ENCODE peak calls at places on chromosomes 5 and 9, in four cellular contexts. C is lower lobe of right lung, X is transverse colon, L is dorsolateral prefrontal cortex. G is an unnamed sample.
A peak's percentile ranks its signal among the peaks of the same experiment; 100 is the strongest.

GRCh38 chr9:137479892-137480685 is 21.0 kb upstream of the NSMF start:
- DNase-seq in X (no peak), C (no peak), L (no peak), G (no peak)

GRCh38 chr9:21413089-21414023 is 4.4 kb downstream of the IFNA8 start:
- DNase-seq in X (no peak), C (no peak), L (no peak), G (no peak)

GRCh38 chr9:97802276-97802675 is 50.8 kb upstream of the FOXE1 start:
- DNase-seq in L (no peak), C (no peak), X (no peak), G (no peak)

GRCh38 chr5:97192580-97193421 is 9.8 kb upstream of the RIOK2 start:
- DNase-seq in X (no peak), C (no peak), L (no peak), G (peak; percentile 31)

GRCh38 chr9:84266087-84266561 is 74.4 kb downstream of the SLC28A3 start:
- DNase-seq in C (no peak), L (no peak), X (no peak), G (no peak)

GRCh38 chr5:113330533-113331200 is 104.1 kb downstream of the TSSK1B start:
- DNase-seq in L (peak; percentile 34), C (no peak), X (no peak), G (no peak)

GRCh38 chr9:13412323-13412722 is 132.8 kb upstream of the MPDZ start:
- DNase-seq in C (no peak), L (no peak), X (no peak), G (no peak)

GRCh38 chr5:99104538-99105132 is 175.8 kb upstream of the CHD1 start:
- DNase-seq in X (no peak), L (no peak), C (no peak), G (no peak)

GRCh38 chr9:96139592-96140251 is 162.3 kb downstream of the HSD17B3 start:
- DNase-seq in L (peak; percentile 67), X (peak; percentile 46), C (no peak), G (no peak)

GRCh38 chr5:96343094-96343493 is 90.0 kb downstream of the PCSK1 start:
- DNase-seq in X (no peak), C (no peak), L (no peak), G (no peak)

GRCh38 chr5:57157191-57157590 is 16.7 kb upstream of the GPBP1 start:
- DNase-seq in L (no peak), X (no peak), C (no peak), G (no peak)

GRCh38 chr5:157294692-157295091 is 28.8 kb downstream of the CYFIP2 start:
- DNase-seq in C (no peak), X (no peak), L (no peak), G (no peak)

GRCh38 chr5:3237276-3237868 is 358.3 kb upstream of the IRX1 start:
- DNase-seq in L (no peak), X (no peak), C (no peak), G (no peak)

GRCh38 chr5:102811962-102812361 is 56.9 kb downstream of the PAM start:
- DNase-seq in L (no peak), X (no peak), C (no peak), G (no peak)

GRCh38 chr9:98539954-98540353 is 168.8 kb downstream of the GABBR2 start:
- DNase-seq in C (no peak), L (no peak), X (no peak), G (no peak)

GRCh38 chr9:12759767-12760166 is 15.1 kb upstream of the LURAP1L start:
- DNase-seq in X (no peak), C (no peak), L (no peak), G (no peak)

GRCh38 chr9:87442451-87442850 is 55.2 kb upstream of the DAPK1 start:
- DNase-seq in C (no peak), L (no peak), X (no peak), G (no peak)

GRCh38 chr5:23740029-23740428 is 232.6 kb downstream of the PRDM9 start:
- DNase-seq in C (no peak), X (no peak), L (no peak), G (no peak)

GRCh38 chr9:72596451-72597180 is 75.2 kb downstream of the TMC1 start:
- DNase-seq in C (no peak), X (no peak), L (no peak), G (no peak)

GRCh38 chr5:110623875-110624274 is 102.6 kb downstream of the TMEM232 start:
- DNase-seq in X (no peak), L (no peak), C (no peak), G (no peak)

GRCh38 chr9:116574027-116574679 is 113.0 kb upstream of the TRIM32 start:
- DNase-seq in L (no peak), X (peak; percentile 33), C (no peak), G (no peak)

GRCh38 chr9:81906656-81907055 is 21.6 kb upstream of the SPATA31D4 start:
- DNase-seq in C (no peak), X (no peak), L (no peak), G (no peak)

GRCh38 chr9:112404367-112404979 is 24.6 kb downstream of the HSDL2 start:
- DNase-seq in X (no peak), C (no peak), L (no peak), G (no peak)

GRCh38 chr5:78624992-78625391 is 23.6 kb downstream of the LHFPL2 start:
- DNase-seq in C (no peak), X (no peak), L (no peak), G (no peak)

GRCh38 chr5:74595143-74595915 is 45.2 kb downstream of the ENC1 start:
- DNase-seq in X (no peak), C (no peak), L (no peak), G (no peak)

GRCh38 chr5:20497356-20497755 is 509.4 kb upstream of the CDH18 start:
- DNase-seq in C (no peak), L (no peak), X (no peak), G (no peak)

GRCh38 chr5:178252258-178252657 is 19.7 kb upstream of the PHYKPL start:
- DNase-seq in X (no peak), C (no peak), L (no peak), G (no peak)

GRCh38 chr5:152704286-152704685 is 299.2 kb upstream of the NMUR2 start:
- DNase-seq in C (no peak), X (no peak), L (no peak), G (no peak)

GRCh38 chr5:2783223-2783622 is 31.7 kb upstream of the IRX2 start:
- DNase-seq in C (no peak), L (no peak), X (no peak), G (no peak)

GRCh38 chr9:629136-629535 is 212.4 kb upstream of the DMRT1 start:
- DNase-seq in X (peak; percentile 35), C (no peak), L (no peak), G (no peak)

GRCh38 chr9:89453452-89453851 is 44.5 kb downstream of the SEMA4D start:
- DNase-seq in L (peak; percentile 76), C (no peak), X (no peak), G (no peak)

GRCh38 chr9:85610074-85610855 is 131.5 kb downstream of the AGTPBP1 start:
- DNase-seq in C (no peak), L (no peak), X (no peak), G (peak; percentile 48)

GRCh38 chr9:2120926-2121689 is 106.0 kb downstream of the SMARCA2 start:
- DNase-seq in C (no peak), L (no peak), X (no peak), G (no peak)

GRCh38 chr5:60563696-60564324 is 136.2 kb downstream of the DEPDC1B start:
- DNase-seq in X (no peak), C (no peak), L (no peak), G (no peak)

GRCh38 chr5:36874465-36874864 is 2.1 kb upstream of the NIPBL start:
- DNase-seq in X (no peak), C (no peak), L (no peak), G (no peak)

GRCh38 chr5:137264573-137264972 is 234.6 kb downstream of the SPOCK1 start:
- DNase-seq in X (no peak), L (no peak), C (no peak), G (no peak)
- H3K27me3 ChIP-seq in X (no peaks in the 10 kb centered on the region), L (no peaks in the 10 kb centered on the region), C (no peaks in the 10 kb centered on the region), G (no peaks in the 10 kb centered on the region)

GRCh38 chr9:114387678-114388431 is at the start of gene AKNA:
- DNase-seq in L (peak; percentile 81), X (peak; percentile 86), C (peak; percentile 86), G (peak; percentile 83)

GRCh38 chr9:114388764-114389375 is 1.1 kb upstream of the AKNA start:
- DNase-seq in X (no peak), C (peak; percentile 38), L (no peak), G (no peak)

GRCh38 chr9:114392749-114393112 is 4.9 kb upstream of the AKNA start:
- DNase-seq in L (no peak), C (no peak), X (peak; percentile 72), G (no peak)

GRCh38 chr9:114389612-114390368 is 2.0 kb upstream of the AKNA start:
- DNase-seq in L (no peak), X (no peak), C (no peak), G (no peak)

DNA sequence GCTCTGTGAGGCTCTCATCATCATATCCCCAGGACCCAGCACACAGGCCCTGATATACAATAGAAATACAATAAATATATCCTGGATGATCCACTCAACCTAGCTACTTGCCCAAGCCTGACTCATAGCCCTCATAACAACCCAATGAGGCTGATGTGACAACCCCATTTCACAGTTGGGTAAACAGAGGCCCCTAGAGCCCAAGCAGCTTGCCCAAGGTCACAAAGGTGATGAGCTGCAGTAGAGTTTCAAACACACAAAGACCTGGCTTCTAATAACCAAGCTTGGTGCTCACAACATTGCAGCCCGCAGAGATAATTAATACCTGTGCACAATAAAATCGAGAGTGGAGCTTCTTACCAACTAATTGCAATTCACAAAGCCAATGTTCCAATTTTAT is 3.2 kb upstream of the AKNA start:
- DNase-seq in X (no peak), L (no peak), C (no peak), G (no peak)
- H3K4me3 ChIP-seq in X (no peak overlapping the region), L (no peak overlapping the region), C (no peak overlapping the region), G (no peak overlapping the region)

DNA sequence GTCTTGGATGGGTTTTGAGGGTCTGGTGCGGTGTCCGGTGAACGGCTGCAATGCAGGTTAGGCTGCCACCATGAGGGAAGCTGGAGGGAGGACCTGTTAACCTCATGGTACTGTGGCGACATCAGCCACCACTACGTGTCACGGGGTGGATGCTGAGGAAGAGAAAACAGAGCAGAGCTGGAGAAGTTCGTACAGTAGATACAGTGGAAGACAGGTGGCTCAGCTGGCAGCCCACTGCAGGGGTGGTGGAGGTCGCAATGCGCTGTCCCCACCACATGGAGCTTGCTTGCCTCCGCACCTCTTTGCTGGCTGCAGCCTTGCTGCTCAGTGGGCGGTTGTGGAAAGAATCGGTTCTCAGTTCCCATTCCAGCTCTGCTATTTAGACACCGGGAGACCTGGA is 2.8 kb downstream of the DCANP1 start:
- DNase-seq in X (no peak), L (no peak), C (no peak), G (no peak)
- H3K27me3 ChIP-seq in X (no peaks in the 10 kb centered on the region), L (no peaks in the 10 kb centered on the region), C (no peaks in the 10 kb centered on the region), G (no peaks in the 10 kb centered on the region)

GRCh38 chr9:16221350-16221749 is 649.1 kb downstream of the BNC2 start:
- DNase-seq in L (no peak), X (no peak), C (no peak), G (no peak)
- H3K4me3 ChIP-seq in L (no peak overlapping the region), X (no peak overlapping the region), C (no peak overlapping the region), G (peak overlapping the region; percentile 42)

GRCh38 chr5:35229076-35230042 is 928 bp downstream of the PRLR start:
- DNase-seq in L (no peak), X (peak; percentile 62), C (peak; percentile 46), G (peak; percentile 70)
- H3K27me3 ChIP-seq in L (no peaks in the 10 kb centered on the region), X (peaks cover 16% of the 10 kb centered on the region), C (peaks cover 20% of the 10 kb centered on the region), G (no peaks in the 10 kb centered on the region)

GRCh38 chr9:133118179-133118520 is 2.9 kb downstream of the RALGDS start:
- DNase-seq in L (no peak), X (no peak), C (no peak), G (no peak)
- H3K4me3 ChIP-seq in L (peak overlapping the region; percentile 97), X (no peak overlapping the region), C (peak overlapping the region; percentile 85), G (no peak overlapping the region)